ENCODE peak calls at places on chromosomes 12 and 14, in six cellular contexts. P is A673, W is neuronal stem cell, Q is midbrain, Y is HuH-7.5, T is M059J. E is an unnamed sample.

GRCh38 chr12:90102957-90103652 is 394.5 kb upstream of the ATP2B1 start:
- DNase-seq in P (peak), W (no peak), Y (peak), Q (no peak), T (peak), E (no peak)

GRCh38 chr14:68952544-68953535 is 26.3 kb downstream of the ACTN1 start:
- DNase-seq in P (peak), W (no peak), Y (no peak), T (peak), Q (no peak), E (no peak)

GRCh38 chr14:105143451-105144230 is 24.9 kb downstream of the JAG2 start:
- DNase-seq in Y (no peak), W (no peak), T (no peak), Q (no peak), P (no peak), E (no peak)

GRCh38 chr14:87996276-87996592 is 3.3 kb upstream of the GALC start:
- DNase-seq in T (no peak), P (no peak), Y (no peak), Q (no peak), W (no peak), E (no peak)

GRCh38 chr12:107309020-107309419 is 215.7 kb upstream of the CRY1 start:
- DNase-seq in W (no peak), Y (no peak), P (no peak), T (no peak), Q (no peak), E (no peak)

GRCh38 chr14:98350213-98350612 is 921.8 kb downstream of the BCL11B start:
- DNase-seq in T (no peak), Y (no peak), W (no peak), P (no peak), Q (no peak), E (no peak)

GRCh38 chr14:96363751-96364336 is 518 bp downstream of the GSKIP start:
- DNase-seq in Y (peak), T (peak), Q (peak), P (peak), W (no peak), E (no peak)

GRCh38 chr14:70755655-70756054 is 53.7 kb downstream of the MAP3K9 start:
- DNase-seq in Q (no peak), T (peak), Y (no peak), P (no peak), W (no peak), E (no peak)

GRCh38 chr12:130144256-130144655 is 18.0 kb upstream of the FZD10 start:
- DNase-seq in Q (no peak), W (no peak), P (no peak), Y (no peak), T (no peak), E (no peak)

GRCh38 chr14:98931911-98932310 is 340.1 kb downstream of the BCL11B start:
- DNase-seq in P (no peak), T (no peak), Y (no peak), Q (no peak), W (no peak), E (no peak)

GRCh38 chr14:81110186-81110585 is 110.6 kb downstream of the GTF2A1 start:
- DNase-seq in Y (no peak), W (no peak), Q (no peak), T (no peak), P (no peak), E (no peak)

GRCh38 chr12:13242926-13243325 is 46.4 kb downstream of the EMP1 start:
- DNase-seq in W (no peak), Q (no peak), T (no peak), Y (no peak), P (no peak), E (no peak)

GRCh38 chr12:10397311-10397710 is 7.5 kb upstream of the KLRK1 start:
- DNase-seq in Q (no peak), T (no peak), Y (no peak), P (no peak), W (no peak), E (no peak)

GRCh38 chr14:90140956-90141316 is 79.1 kb downstream of the KCNK13 start:
- DNase-seq in W (no peak), Q (no peak), T (peak), Y (no peak), P (peak), E (peak)

GRCh38 chr14:20658246-20658645 is 16.8 kb upstream of the OR6S1 start:
- DNase-seq in W (no peak), Y (no peak), Q (no peak), P (no peak), T (no peak), E (no peak)

GRCh38 chr14:64971890-64972785 is at the start of gene RAB15:
- DNase-seq in Y (peak), P (peak), W (no peak), Q (no peak), T (peak), E (no peak)

GRCh38 chr12:49369723-49370145 is 2.5 kb downstream of the SPATS2 start:
- DNase-seq in W (no peak), Y (peak), T (peak), P (peak), Q (no peak), E (no peak)

GRCh38 chr12:81167694-81168093 is 89.8 kb downstream of the ACSS3 start:
- DNase-seq in P (peak), Q (no peak), Y (no peak), T (peak), W (no peak), E (peak)

GRCh38 chr12:121036810-121037326 is 2.2 kb downstream of the OASL start:
- DNase-seq in P (peak), W (no peak), Q (no peak), T (peak), Y (no peak), E (peak)

GRCh38 chr12:51549637-51550036 is 41.4 kb upstream of the SCN8A start:
- DNase-seq in W (no peak), Q (no peak), Y (no peak), T (no peak), P (no peak), E (no peak)

GRCh38 chr12:121918679-121919038 is 267 bp downstream of the CFAP251 start:
- DNase-seq in Y (no peak), Q (no peak), P (no peak), T (no peak), W (no peak), E (no peak)

GRCh38 chr12:51441583-51441982 is 17.0 kb downstream of the SLC4A8 start:
- DNase-seq in T (peak), Y (no peak), W (no peak), P (no peak), Q (peak), E (no peak)

GRCh38 chr14:101965796-101966718 is 1.7 kb downstream of the DYNC1H1 start:
- DNase-seq in T (peak), Y (no peak), P (no peak), W (no peak), Q (no peak), E (no peak)

GRCh38 chr12:94644622-94645021 is 5.7 kb downstream of the TMCC3 start:
- DNase-seq in T (peak), P (no peak), Q (peak), Y (no peak), W (no peak), E (peak)

GRCh38 chr12:41661141-41661540 is 473.0 kb downstream of the PDZRN4 start:
- DNase-seq in P (no peak), Y (no peak), W (no peak), Q (no peak), T (no peak), E (no peak)

GRCh38 chr12:65561798-65562382 is 262.4 kb upstream of the HMGA2 start:
- DNase-seq in Y (no peak), T (peak), P (no peak), Q (no peak), W (no peak), E (peak)

E was measured in HS-5.